ENCODE peak calls at places on chromosomes 13 and 19, in six cellular contexts. G is dorsolateral prefrontal cortex, L is ovary, S is breast epithelium, R is fibroblast of pulmonary artery, C is transverse colon. N is an unnamed sample.

GRCh38 chr19:4284176-4284958 is 5.3 kb downstream of the SHD start:
- DNase-seq in G (no peak), L (no peak), S (no peak), R (no peak), C (peak), N (no peak)

GRCh38 chr13:29905845-29906244 is 55.4 kb upstream of the UBL3 start:
- DNase-seq in G (no peak), L (no peak), S (peak), R (peak), C (peak), N (no peak)

GRCh38 chr19:8148410-8149231 is 771 bp downstream of the FBN3 start:
- DNase-seq in G (no peak), L (no peak), S (no peak), R (no peak), C (no peak), N (peak)

GRCh38 chr19:35856546-35857149 is at the start of gene KIRREL2:
- DNase-seq in G (no peak), L (no peak), S (no peak), R (no peak), C (no peak), N (peak)

GRCh38 chr13:35888327-35888940 is 242.7 kb downstream of the DCLK1 start:
- DNase-seq in G (no peak), L (no peak), S (no peak), R (peak), C (no peak), N (no peak)

GRCh38 chr19:35907377-35907745 is 734 bp downstream of the TYROBP start:
- DNase-seq in G (no peak), L (no peak), S (no peak), R (no peak), C (no peak), N (no peak)

GRCh38 chr13:36096411-36097184 is 34.6 kb downstream of the DCLK1 start:
- DNase-seq in G (no peak), L (no peak), S (no peak), R (peak), C (no peak), N (no peak)

GRCh38 chr13:36919833-36920611 is at the start of gene SMAD9:
- DNase-seq in G (peak), L (peak), S (peak), R (peak), C (peak), N (no peak)

GRCh38 chr19:49553451-49554271 is 25.9 kb downstream of the RCN3 start:
- DNase-seq in G (no peak), L (no peak), S (no peak), R (peak), C (peak), N (no peak)

GRCh38 chr13:38635030-38635429 is 51.8 kb upstream of the FREM2 start:
- DNase-seq in G (no peak), L (no peak), S (no peak), R (no peak), C (no peak), N (no peak)

GRCh38 chr19:49987159-49987698 is 26.3 kb upstream of the SIGLEC11 start:
- DNase-seq in G (peak), L (peak), S (peak), R (peak), C (peak), N (no peak)

GRCh38 chr13:102240110-102240509 is 161.7 kb downstream of the FGF14 start:
- DNase-seq in G (no peak), L (no peak), S (no peak), R (no peak), C (no peak), N (no peak)

GRCh38 chr13:59012731-59013130 is 1151.0 kb downstream of the DIAPH3 start:
- DNase-seq in G (no peak), L (no peak), S (no peak), R (no peak), C (no peak), N (no peak)

GRCh38 chr13:79745141-79745540 is 264.2 kb downstream of the NDFIP2 start:
- DNase-seq in G (no peak), L (no peak), S (no peak), R (no peak), C (no peak), N (no peak)

GRCh38 chr13:74794147-74794546 is 659.9 kb upstream of the KLF12 start:
- DNase-seq in G (no peak), L (no peak), S (no peak), R (no peak), C (no peak), N (no peak)

GRCh38 chr13:97122381-97122996 is 99.6 kb upstream of the MBNL2 start:
- DNase-seq in G (no peak), L (no peak), S (no peak), R (peak), C (no peak), N (no peak)

GRCh38 chr13:110119943-110120905 is 186.7 kb downstream of the COL4A1 start:
- DNase-seq in G (no peak), L (no peak), S (peak), R (no peak), C (no peak), N (no peak)

GRCh38 chr13:112529216-112529615 is 58.7 kb downstream of the TUBGCP3 start:
- DNase-seq in G (no peak), L (no peak), S (no peak), R (no peak), C (no peak), N (no peak)
- TF ChIP-seq CTCF in G (no peak), L (no peak), S (no peak), R (no peak), C (no peak), N (no peak)

DNA sequence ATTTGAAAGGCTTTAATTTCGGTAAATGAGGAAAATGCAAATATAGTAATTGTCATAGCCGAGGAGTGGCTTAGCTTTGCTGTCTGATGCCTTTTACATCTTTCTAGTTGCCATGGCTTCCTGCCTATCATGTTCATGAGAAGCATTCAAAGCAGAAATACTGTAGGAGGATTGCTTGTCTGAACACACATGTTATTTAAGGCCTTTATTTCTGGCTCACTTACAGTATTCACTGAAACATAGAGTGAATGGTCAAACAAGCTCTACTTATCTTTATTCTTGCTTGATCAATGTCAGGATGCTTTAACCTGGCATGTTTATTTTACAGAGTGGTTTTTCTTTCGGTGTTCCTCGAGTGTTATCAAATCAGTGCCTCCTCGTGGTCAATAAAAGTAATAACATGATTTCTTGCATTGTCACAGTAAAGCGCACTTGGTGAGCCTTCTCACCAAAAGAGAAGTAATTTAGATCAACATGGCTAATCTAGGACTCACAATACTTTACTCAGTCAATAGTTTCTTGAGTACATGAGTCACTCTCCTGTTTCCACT is 73.5 kb upstream of the PCDH17 start:
- DNase-seq in G (no peak), L (no peak), S (no peak), R (peak), C (no peak), N (no peak)
- TF ChIP-seq CTCF in G (peak), L (no peak), S (no peak), R (peak), C (peak), N (peak)

GRCh38 chr19:40811478-40812341 is 12.7 kb downstream of the EGLN2 start:
- DNase-seq in G (no peak), L (peak), S (no peak), R (no peak), C (no peak), N (no peak)
- TF ChIP-seq CTCF in G (no peak), L (no peak), S (no peak), R (no peak), C (no peak), N (no peak)

GRCh38 chr13:88189724-88190123 is 518.6 kb downstream of the SLITRK5 start:
- DNase-seq in G (no peak), L (no peak), S (no peak), R (no peak), C (no peak), N (no peak)
- TF ChIP-seq CTCF in G (no peak), L (no peak), S (no peak), R (no peak), C (no peak), N (no peak)

DNA sequence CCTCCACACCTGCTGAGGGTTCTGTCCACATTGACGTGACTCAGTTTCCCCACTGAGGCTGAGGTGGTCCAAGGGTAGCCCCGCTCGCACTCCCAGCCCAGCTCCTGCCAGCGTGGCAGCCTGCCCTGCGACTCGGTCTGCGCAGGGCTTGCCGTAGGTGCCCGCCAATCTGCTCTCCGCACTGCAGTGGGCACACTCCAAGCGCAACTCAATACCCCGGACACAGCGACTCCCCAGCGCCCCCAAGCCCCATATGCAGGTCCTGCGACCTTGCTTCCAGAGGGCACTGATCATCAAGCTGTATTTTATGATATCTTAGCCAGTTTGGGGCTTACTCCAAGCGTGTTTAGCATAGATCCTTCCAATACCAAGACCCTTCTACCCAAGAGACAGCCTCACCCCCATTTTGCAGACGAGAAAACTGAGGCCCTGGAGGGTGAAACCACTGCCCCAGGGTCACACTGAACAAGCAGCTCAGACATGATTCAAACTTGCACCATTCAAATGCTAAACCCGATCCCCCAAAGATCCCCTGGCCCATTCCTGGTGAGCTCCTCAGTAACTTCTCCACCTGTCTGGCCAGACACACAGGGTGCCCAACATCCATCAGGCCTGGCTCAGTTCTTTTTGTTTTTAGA is 13.5 kb downstream of the PTPRS start:
- DNase-seq in G (no peak), L (no peak), S (no peak), R (no peak), C (no peak), N (no peak)
- TF ChIP-seq CTCF in G (no peak), L (no peak), S (no peak), R (no peak), C (no peak), N (no peak)

GRCh38 chr13:52432456-52432855 is 18.0 kb downstream of the VPS36 start:
- DNase-seq in G (no peak), L (no peak), S (no peak), R (no peak), C (no peak), N (no peak)

GRCh38 chr13:52428295-52428694 is 22.1 kb downstream of the VPS36 start:
- DNase-seq in G (no peak), L (no peak), S (no peak), R (peak), C (no peak), N (no peak)
- TF ChIP-seq CTCF in G (no peak), L (no peak), S (no peak), R (no peak), C (no peak), N (no peak)

DNA sequence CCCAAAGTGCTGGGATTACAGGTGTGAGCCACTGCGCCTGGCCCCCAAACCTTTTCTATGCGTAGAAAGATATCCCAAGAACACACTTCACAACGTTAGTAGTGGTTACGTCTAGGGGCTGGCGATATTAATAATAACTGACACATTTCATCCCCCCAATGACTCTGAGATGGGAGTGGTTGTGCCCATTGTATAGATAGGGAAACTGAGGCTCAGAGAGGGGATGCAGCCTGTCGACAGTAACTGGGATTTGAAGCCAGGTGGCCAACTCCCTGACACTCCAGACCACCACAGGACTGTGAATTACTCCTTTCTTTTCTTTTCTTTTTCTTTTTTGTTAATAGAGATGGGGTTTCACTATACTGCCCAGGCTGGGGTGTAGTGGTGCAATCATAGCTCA is 25.3 kb upstream of the PTPRS start:
- DNase-seq in G (no peak), L (no peak), S (no peak), R (no peak), C (no peak), N (no peak)
- TF ChIP-seq CTCF in G (no peak), L (no peak), S (no peak), R (no peak), C (no peak), N (no peak)

DNA sequence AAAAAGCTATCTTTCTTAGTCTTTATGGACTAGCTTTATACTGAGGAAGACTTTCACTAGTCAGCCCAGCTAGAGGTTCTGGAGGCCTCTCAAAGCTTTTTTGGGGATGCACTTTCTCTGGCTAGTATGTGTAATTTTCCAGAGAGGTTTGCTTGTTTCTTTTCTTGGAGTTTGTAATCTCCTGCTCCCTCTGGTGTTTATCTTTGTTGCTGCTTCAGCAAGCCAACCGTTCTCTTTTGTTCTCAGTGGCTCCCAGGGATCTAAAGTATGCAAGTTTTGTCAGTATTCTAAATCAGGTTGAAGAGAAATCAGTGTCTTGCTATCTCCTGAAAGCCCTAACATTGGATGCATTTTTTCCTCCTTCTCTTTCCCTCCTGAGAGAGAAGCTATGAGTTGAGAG is 121.1 kb upstream of the MYO16 start:
- DNase-seq in G (no peak), L (no peak), S (no peak), R (peak), C (no peak), N (no peak)
- TF ChIP-seq CTCF in G (peak), L (no peak), S (no peak), R (peak), C (peak), N (peak)

GRCh38 chr19:15631817-15632216 is 8.9 kb upstream of the CYP4F3 start:
- DNase-seq in G (no peak), L (no peak), S (no peak), R (no peak), C (peak), N (no peak)
- TF ChIP-seq CTCF in G (no peak), L (no peak), S (no peak), R (peak), C (peak), N (no peak)

DNA sequence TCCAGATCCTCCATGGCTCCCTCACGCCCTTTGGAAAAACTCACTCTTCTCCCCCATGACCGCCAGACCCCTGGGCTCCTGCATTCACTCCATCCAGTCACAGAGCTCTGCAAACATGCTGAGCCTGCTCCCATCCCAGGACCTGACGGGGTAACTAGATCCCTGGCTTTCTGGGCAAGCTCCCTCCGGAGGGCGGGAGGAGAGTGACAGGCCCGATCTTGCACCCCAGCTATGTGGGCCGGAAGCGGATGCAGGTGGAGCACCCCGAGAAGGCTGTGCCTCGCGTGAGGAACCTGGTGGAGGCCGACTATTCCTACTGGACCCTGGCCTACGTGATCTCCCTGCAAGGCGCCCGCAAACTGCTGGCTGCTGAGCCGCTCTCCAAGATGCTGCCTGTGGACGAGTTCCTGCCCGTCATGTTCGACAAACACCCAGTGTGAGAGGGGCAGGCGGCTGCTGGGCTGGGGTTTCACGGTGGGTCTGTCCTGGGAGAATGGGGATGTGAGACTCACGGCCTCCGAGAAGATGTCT is 25.1 kb downstream of the COLGALT1 start:
- DNase-seq in G (no peak), L (no peak), S (no peak), R (no peak), C (no peak), N (no peak)
- TF ChIP-seq CTCF in G (no peak), L (no peak), S (no peak), R (no peak), C (no peak), N (no peak)